ENCODE peak calls at places on chromosomes 7 and 10, in five cellular contexts. M, P, U, D and R are unnamed samples.

GRCh38 chr10:62433181-62433692 is 59.1 kb downstream of the ZNF365 start:
- DNase-seq in M (peak; percentile 97), P (peak; percentile 73), U (no peak), D (peak; percentile 68), R (no peak)

GRCh38 chr7:77685219-77685618 is 11.0 kb upstream of the RSBN1L start:
- DNase-seq in M (no peak), P (peak; percentile 45), U (no peak), D (peak; percentile 87), R (no peak)

GRCh38 chr7:88516424-88516823 is 209.7 kb upstream of the STEAP4 start:
- DNase-seq in M (no peak), P (no peak), U (no peak), D (no peak), R (no peak)

GRCh38 chr10:24463683-24464426 is 254.9 kb downstream of the KIAA1217 start:
- DNase-seq in M (peak; percentile 98), P (peak; percentile 87), U (no peak), D (peak; percentile 92), R (no peak)

GRCh38 chr7:29539471-29539870 is 24.2 kb upstream of the PRR15 start:
- DNase-seq in M (no peak), P (no peak), U (no peak), D (no peak), R (no peak)

GRCh38 chr10:30818854-30819253 is 189.3 kb upstream of the LYZL2 start:
- DNase-seq in M (no peak), P (no peak), U (no peak), D (peak; percentile 21), R (no peak)

GRCh38 chr10:4431114-4431862 is 394.7 kb upstream of the AKR1E2 start:
- DNase-seq in M (peak; percentile 88), P (peak; percentile 65), U (peak; percentile 17), D (peak; percentile 80), R (no peak)

GRCh38 chr10:89458289-89458688 is 43.9 kb downstream of the IFIT5 start:
- DNase-seq in M (peak; percentile 79), P (peak; percentile 64), U (no peak), D (peak; percentile 55), R (no peak)

GRCh38 chr7:518630-519428 is 817 bp downstream of the PDGFA start:
- DNase-seq in M (peak; percentile 71), P (peak; percentile 83), U (no peak), D (peak; percentile 58), R (peak; percentile 74)

GRCh38 chr10:48526371-48526821 is 78.5 kb downstream of the ARHGAP22 start:
- DNase-seq in M (peak; percentile 92), P (peak; percentile 67), U (peak; percentile 36), D (no peak), R (no peak)

GRCh38 chr10:26556756-26557640 is 118.9 kb downstream of the APBB1IP start:
- DNase-seq in M (peak; percentile 11), P (peak; percentile 27), U (peak; percentile 47), D (peak; percentile 82), R (no peak)

GRCh38 chr7:13115157-13115772 is 427.8 kb downstream of the ARL4A start:
- DNase-seq in M (peak; percentile 16), P (peak; percentile 61), U (peak; percentile 39), D (peak; percentile 5), R (no peak)

GRCh38 chr10:96470108-96470743 is 43.5 kb downstream of the TLL2 start:
- DNase-seq in M (peak; percentile 25), P (no peak), U (peak; percentile 39), D (peak; percentile 40), R (no peak)

GRCh38 chr7:48035301-48035966 is at the start of gene C7orf57:
- DNase-seq in M (peak; percentile 77), P (peak; percentile 90), U (peak; percentile 86), D (peak; percentile 96), R (peak; percentile 94)

GRCh38 chr10:34655286-34656170 is 159.6 kb downstream of the PARD3 start:
- DNase-seq in M (peak; percentile 75), P (peak; percentile 78), U (peak; percentile 63), D (peak; percentile 91), R (peak; percentile 62)

GRCh38 chr10:4359003-4359402 is 467.0 kb upstream of the AKR1E2 start:
- DNase-seq in M (no peak), P (peak; percentile 79), U (peak; percentile 41), D (no peak), R (no peak)

DNA sequence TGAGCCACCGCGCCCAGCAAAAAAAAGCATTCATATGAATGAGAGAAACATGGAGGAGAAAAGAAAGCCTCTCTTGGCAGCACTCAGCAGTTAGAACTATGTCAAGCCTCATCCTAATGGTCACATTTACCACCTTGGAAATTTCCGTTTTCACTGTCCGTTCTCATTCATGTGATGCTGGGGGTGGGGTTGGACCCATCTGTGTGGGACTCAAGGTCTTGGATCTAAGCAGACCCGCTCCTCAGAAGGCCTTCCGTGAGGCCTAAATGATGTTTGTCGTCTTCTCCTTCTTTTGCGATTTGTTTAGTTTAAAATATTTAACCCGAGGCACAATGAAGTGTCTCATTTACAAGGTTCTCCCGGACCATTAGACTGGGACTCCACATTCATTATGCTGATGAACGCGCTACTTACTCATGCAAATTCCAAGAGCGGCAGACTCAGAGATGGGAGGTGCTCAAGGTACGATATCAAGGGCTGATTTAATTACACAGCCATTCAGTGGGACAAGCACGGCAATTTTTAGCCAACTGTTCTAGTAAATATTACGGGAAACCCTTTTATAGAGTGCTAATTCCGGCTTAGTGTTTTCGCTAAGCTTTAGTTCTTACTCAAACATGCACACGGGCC is 109.1 kb upstream of the EFCAB10 start:
- DNase-seq in M (no peak), P (peak; percentile 17), U (no peak), D (peak; percentile 57), R (no peak)
- H2BK5ac ChIP-seq in M (no peak overlapping the region), P (no peak overlapping the region), U (no peak overlapping the region), D (no peak overlapping the region), R (peak overlapping the region; percentile 57)

GRCh38 chr10:18203526-18203925 is 63.3 kb downstream of the CACNB2 start:
- DNase-seq in M (no peak), P (no peak), U (no peak), D (no peak), R (no peak)
- H2BK5ac ChIP-seq in M (no peak overlapping the region), P (no peak overlapping the region), U (no peak overlapping the region), D (no peak overlapping the region), R (no peak overlapping the region)

DNA sequence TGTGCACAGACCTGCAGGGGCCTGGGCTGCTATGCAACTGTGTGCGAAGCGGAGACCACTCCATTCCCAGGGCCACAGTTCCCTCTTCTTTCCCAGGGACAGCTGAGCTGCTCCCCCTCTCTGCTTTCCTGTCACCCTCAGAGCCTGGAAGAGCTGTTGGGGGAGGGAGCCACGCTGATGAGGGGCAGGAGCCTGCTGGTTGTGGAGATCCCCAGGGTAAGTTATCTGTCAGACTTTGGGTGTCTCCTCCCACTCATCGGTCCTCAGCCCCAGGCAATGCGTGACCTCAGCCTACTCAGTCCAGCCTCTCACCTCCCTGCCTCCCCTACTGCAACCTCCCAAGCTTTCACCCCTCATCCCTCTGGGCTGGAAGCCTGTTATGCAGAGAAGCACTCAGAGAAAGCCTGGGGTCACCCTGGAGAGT is 53.5 kb downstream of the ZNF467 start:
- DNase-seq in M (no peak), P (no peak), U (no peak), D (no peak), R (no peak)
- H2BK5ac ChIP-seq in M (no peak overlapping the region), P (no peak overlapping the region), U (no peak overlapping the region), D (no peak overlapping the region), R (peak overlapping the region; percentile 63)

GRCh38 chr10:125101581-125101980 is 58.8 kb downstream of the CTBP2 start:
- DNase-seq in M (no peak), P (no peak), U (no peak), D (no peak), R (no peak)

GRCh38 chr10:125102216-125102615 is 58.1 kb downstream of the CTBP2 start:
- DNase-seq in M (peak; percentile 81), P (peak; percentile 89), U (no peak), D (no peak), R (no peak)

GRCh38 chr10:125104559-125104958 is 55.8 kb downstream of the CTBP2 start:
- DNase-seq in M (no peak), P (no peak), U (no peak), D (no peak), R (no peak)

GRCh38 chr10:125103466-125104377 is 56.6 kb downstream of the CTBP2 start:
- DNase-seq in M (no peak), P (no peak), U (no peak), D (no peak), R (no peak)

GRCh38 chr10:125102821-125103220 is 57.5 kb downstream of the CTBP2 start:
- DNase-seq in M (no peak), P (no peak), U (no peak), D (peak; percentile 28), R (no peak)
- H2BK5ac ChIP-seq in M (peak overlapping the region; percentile 3), P (no peak overlapping the region), U (no peak overlapping the region), D (no peak overlapping the region), R (peak overlapping the region; percentile 35)

DNA sequence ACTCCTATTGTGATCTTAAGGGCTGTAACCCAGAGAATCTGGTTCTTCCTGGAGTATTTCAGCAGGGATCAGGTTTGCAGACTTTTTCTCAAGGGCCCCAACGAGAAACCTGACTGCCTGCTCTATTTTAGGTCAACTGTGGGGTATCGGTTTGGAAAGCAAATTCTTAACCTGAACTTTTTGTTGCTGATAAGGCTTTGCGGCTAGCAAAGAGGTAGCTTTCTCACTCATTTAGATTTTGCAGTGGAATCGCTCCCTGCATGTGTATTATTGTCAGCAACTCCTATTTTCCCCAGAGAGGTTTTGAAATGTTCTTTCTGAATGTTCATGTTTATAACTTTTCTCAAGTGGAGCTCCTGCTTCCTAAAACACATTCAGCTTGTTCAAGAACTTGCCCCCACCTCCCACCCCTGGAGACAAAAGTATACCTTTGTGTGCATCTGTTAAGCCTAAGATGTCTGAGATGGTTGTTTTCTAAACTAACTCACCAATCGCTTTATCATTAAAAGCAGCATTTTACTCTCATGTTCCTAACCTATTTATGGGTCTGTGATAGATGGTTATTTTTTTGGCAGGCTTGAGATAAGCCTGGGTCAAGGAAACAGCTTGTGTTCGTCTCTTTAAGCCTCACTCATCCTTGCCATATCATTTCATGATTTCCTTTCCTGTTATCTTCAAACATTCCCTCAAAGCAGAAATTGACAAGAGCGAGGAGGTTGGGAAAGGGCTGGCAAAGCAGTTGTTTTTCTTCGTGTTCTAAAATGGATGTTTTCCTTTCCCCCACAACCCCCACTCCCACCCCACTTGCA is 129.8 kb downstream of the BAMBI start:
- DNase-seq in M (no peak), P (peak; percentile 59), U (no peak), D (no peak), R (no peak)
- H2BK5ac ChIP-seq in M (no peak overlapping the region), P (no peak overlapping the region), U (no peak overlapping the region), D (peak overlapping the region; percentile 35), R (no peak overlapping the region)

GRCh38 chr7:68862736-68863135 is 735.5 kb upstream of the AUTS2 start:
- DNase-seq in M (no peak), P (no peak), U (no peak), D (no peak), R (no peak)

GRCh38 chr7:68866136-68866535 is 732.1 kb upstream of the AUTS2 start:
- DNase-seq in M (no peak), P (no peak), U (no peak), D (no peak), R (no peak)

GRCh38 chr7:68868975-68869374 is 729.3 kb upstream of the AUTS2 start:
- DNase-seq in M (no peak), P (no peak), U (no peak), D (no peak), R (no peak)

GRCh38 chr7:68865351-68865885 is 732.9 kb upstream of the AUTS2 start:
- DNase-seq in M (no peak), P (no peak), U (no peak), D (no peak), R (no peak)
- H2BK5ac ChIP-seq in M (no peak overlapping the region), P (no peak overlapping the region), U (no peak overlapping the region), D (no peak overlapping the region), R (no peak overlapping the region)

GRCh38 chr10:86932674-86933073 is 24.7 kb downstream of the MMRN2 start:
- DNase-seq in M (no peak), P (no peak), U (no peak), D (no peak), R (no peak)
- H2BK5ac ChIP-seq in M (no peak overlapping the region), P (no peak overlapping the region), U (no peak overlapping the region), D (no peak overlapping the region), R (no peak overlapping the region)